ENCODE peak calls at places on chromosome X, in seven cellular contexts. A is WERI-Rb-1; B is CD8-positive, alpha-beta T cell; Z is spleen; Y is upper lobe of right lung; Q is A673; C is stomach. J is an unnamed sample.

GRCh38 chrX:123698979-123699378 is 33.9 kb downstream of the THOC2 start:
- DNase-seq in A (no peak), B (no peak), Z (no peak), Y (no peak), Q (no peak), C (no peak), J (no peak)

GRCh38 chrX:106619797-106620196 is 8.0 kb downstream of the RADX start:
- DNase-seq in A (no peak), B (no peak), Z (no peak), Y (no peak), Q (no peak), C (no peak), J (no peak)

GRCh38 chrX:102899940-102900916 is 36.8 kb upstream of the RAB40AL start:
- DNase-seq in A (peak; percentile 73), B (peak; percentile 47), Z (no peak), Y (no peak), Q (peak; percentile 78), C (peak; percentile 75), J (peak; percentile 33)

GRCh38 chrX:10615931-10616780 is 4.2 kb downstream of the MID1 start:
- DNase-seq in A (peak; percentile 45), B (no peak), Z (no peak), Y (no peak), Q (peak; percentile 58), C (peak; percentile 43), J (no peak)

GRCh38 chrX:132171478-132171877 is 43.7 kb upstream of the FRMD7 start:
- DNase-seq in A (no peak), B (no peak), Z (no peak), Y (no peak), Q (peak; percentile 6), C (no peak), J (no peak)

GRCh38 chrX:97387004-97387403 is 503.3 kb downstream of the RPA4 start:
- DNase-seq in A (no peak), B (no peak), Z (no peak), Y (no peak), Q (no peak), C (no peak), J (no peak)

GRCh38 chrX:21870494-21870893 is 14.7 kb downstream of the YY2 start:
- DNase-seq in A (no peak), B (no peak), Z (no peak), Y (no peak), Q (no peak), C (no peak), J (no peak)

GRCh38 chrX:2137882-2138281 is 362.9 kb downstream of the DHRSX start:
- DNase-seq in A (no peak), B (no peak), Z (no peak), Y (no peak), Q (no peak), C (no peak), J (no peak)

GRCh38 chrX:31609130-31609529 is 537.3 kb upstream of the FTHL17 start:
- DNase-seq in A (no peak), B (no peak), Z (no peak), Y (no peak), Q (no peak), C (no peak), J (peak; percentile 88)

GRCh38 chrX:13220916-13221315 is 98.9 kb downstream of the ATXN3L start:
- DNase-seq in A (no peak), B (no peak), Z (no peak), Y (no peak), Q (no peak), C (no peak), J (no peak)

GRCh38 chrX:107205770-107206696 is at the start of the genes DNAAF6 and NUP62CL:
- DNase-seq in A (peak; percentile 76), B (peak; percentile 28), Z (peak; percentile 85), Y (peak; percentile 82), Q (peak; percentile 78), C (peak; percentile 61), J (no peak)

GRCh38 chrX:152913915-152914314 is 16.0 kb downstream of the ZNF185 start:
- DNase-seq in A (peak; percentile 89), B (no peak), Z (no peak), Y (no peak), Q (no peak), C (no peak), J (no peak)

DNA sequence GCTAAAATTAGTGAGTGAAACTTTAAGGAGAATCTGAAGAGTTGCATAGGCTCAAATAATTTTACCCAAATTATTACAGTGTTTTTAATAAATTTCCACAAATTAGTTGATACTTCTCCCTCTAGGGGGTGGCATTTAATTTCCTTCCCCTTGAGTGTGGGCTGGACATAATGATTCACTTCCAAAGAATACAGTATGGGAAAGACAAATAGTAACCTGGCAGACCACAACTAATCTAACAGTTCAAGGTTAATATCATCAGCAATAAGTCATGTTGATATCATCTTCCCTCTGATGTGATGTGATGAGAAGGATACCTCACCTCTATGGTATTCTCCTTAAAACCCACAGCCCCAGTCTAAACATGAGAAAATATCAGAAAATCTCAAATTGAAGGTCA is 15.5 kb downstream of the PFKFB1 start:
- DNase-seq in A (no peak), B (no peak), Z (no peak), Y (no peak), Q (no peak), C (no peak), J (no peak)
- TF ChIP-seq CTCF in A (no peak), B (no peak), Z (no peak), Y (no peak), Q (no peak), C (no peak), J (no peak)

DNA sequence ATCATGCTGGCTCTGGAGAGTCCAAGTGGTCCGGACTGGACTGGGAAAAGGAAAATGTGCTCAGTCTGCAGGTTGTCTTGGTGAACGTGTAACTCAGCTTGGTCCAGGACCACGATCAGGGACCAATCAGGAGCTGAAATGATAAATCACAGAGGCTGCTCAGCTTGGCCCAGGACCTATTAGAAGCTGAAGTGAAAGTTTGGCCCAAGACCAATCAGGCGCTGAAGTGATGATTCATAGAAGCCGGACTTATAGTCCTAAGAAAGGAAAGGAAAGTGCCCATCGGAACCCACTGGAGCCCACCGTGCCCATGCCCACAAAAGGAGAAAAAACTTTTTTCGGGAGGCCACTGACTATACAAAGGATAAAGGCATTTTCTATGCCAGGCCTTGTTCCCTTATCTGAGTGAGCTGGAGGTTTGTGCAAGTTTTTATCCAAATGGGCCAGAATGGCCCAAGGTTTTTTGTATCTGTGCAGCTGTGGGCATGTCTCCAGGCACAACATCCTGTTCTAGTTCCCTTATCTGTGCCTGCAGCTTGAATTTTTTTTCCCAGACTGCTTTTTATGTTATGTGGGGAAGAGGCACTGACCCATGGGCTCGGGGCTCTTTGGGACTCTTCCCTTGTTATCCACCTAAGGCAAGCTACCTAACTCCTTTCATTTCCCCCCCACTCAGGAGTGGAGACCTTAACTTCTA is 194.4 kb downstream of the FAM133A start:
- DNase-seq in A (no peak), B (no peak), Z (no peak), Y (no peak), Q (no peak), C (no peak), J (no peak)
- H3K4me3 ChIP-seq in A (no peak overlapping the region), B (no peak overlapping the region), Z (no peak overlapping the region), Y (no peak overlapping the region), Q (no peak overlapping the region), C (no peak overlapping the region), J (no peak overlapping the region)

DNA sequence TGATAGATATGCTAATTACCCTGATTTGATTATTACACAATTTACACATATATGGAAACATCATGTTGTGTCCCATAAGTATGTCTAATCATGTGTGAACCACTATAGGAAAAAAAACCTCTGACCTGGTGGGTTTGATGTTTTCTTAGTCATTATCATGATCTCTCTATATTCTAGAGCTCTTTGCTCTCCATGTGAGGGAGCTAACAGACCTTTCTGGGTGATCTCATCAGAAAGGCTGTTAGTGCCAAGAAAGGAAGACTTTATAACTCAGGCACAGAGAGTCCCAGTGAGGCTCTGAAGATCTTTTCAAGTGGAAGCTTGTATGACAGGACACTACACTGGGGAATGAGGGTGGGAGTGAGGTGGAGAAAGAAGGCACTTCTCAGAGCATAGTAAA is 527.7 kb upstream of the MAGEB2 start:
- DNase-seq in A (no peak), B (no peak), Z (no peak), Y (no peak), Q (peak; percentile 14), C (no peak), J (no peak)
- TF ChIP-seq CTCF in A (no peak), B (no peak), Z (no peak), Y (no peak), Q (no peak), C (no peak), J (no peak)

GRCh38 chrX:16867947-16868346 is 2.2 kb downstream of the RBBP7 start:
- DNase-seq in A (no peak), B (no peak), Z (no peak), Y (no peak), Q (no peak), C (no peak), J (no peak)
- H3K4me3 ChIP-seq in A (no peak overlapping the region), B (no peak overlapping the region), Z (no peak overlapping the region), Y (no peak overlapping the region), Q (no peak overlapping the region), C (no peak overlapping the region), J (peak overlapping the region; percentile 73)

GRCh38 chrX:129523076-129524055 is at the start of gene SMARCA1:
- DNase-seq in A (peak; percentile 62), B (no peak), Z (peak; percentile 78), Y (peak; percentile 68), Q (peak; percentile 63), C (peak; percentile 39), J (no peak)

GRCh38 chrX:129520151-129520550 is 3.1 kb downstream of the SMARCA1 start:
- DNase-seq in A (no peak), B (no peak), Z (no peak), Y (no peak), Q (no peak), C (no peak), J (no peak)

GRCh38 chrX:129525162-129525561 is 1.9 kb upstream of the SMARCA1 start:
- DNase-seq in A (no peak), B (no peak), Z (no peak), Y (no peak), Q (no peak), C (no peak), J (no peak)

GRCh38 chrX:129522184-129523059 is 868 bp downstream of the SMARCA1 start:
- DNase-seq in A (peak; percentile 70), B (no peak), Z (no peak), Y (peak; percentile 71), Q (peak; percentile 64), C (peak; percentile 63), J (no peak)

GRCh38 chrX:129524250-129524850 is 1.1 kb upstream of the SMARCA1 start:
- DNase-seq in A (no peak), B (no peak), Z (no peak), Y (no peak), Q (no peak), C (no peak), J (no peak)
- TF ChIP-seq CTCF in A (no peak), B (no peak), Z (no peak), Y (no peak), Q (no peak), C (no peak), J (no peak)

GRCh38 chrX:140507982-140508305 is 3.1 kb upstream of the SOX3 start:
- DNase-seq in A (no peak), B (no peak), Z (no peak), Y (peak; percentile 79), Q (peak; percentile 38), C (no peak), J (no peak)
- H3K4me3 ChIP-seq in A (no peak overlapping the region), B (no peak overlapping the region), Z (no peak overlapping the region), Y (no peak overlapping the region), Q (peak overlapping the region; percentile 2), C (no peak overlapping the region), J (no peak overlapping the region)

J was measured in AG04449.